ENCODE peak calls at places on chromosomes 7 and 10, in seven cellular contexts. V is neural progenitor cell; T is heart left ventricle; H is Calu3; P is IMR-90; Y is central memory CD4-positive, alpha-beta T cell; B is cardiac fibroblast. S is an unnamed sample.

GRCh38 chr7:159205833-159206232 is 61.2 kb upstream of the VIPR2 start:
- DNase-seq in V (no peak), T (no peak), H (no peak), P (no peak), Y (no peak), B (no peak), S (no peak)

GRCh38 chr7:1101580-1102431 is 13.9 kb downstream of the GPER1 start:
- DNase-seq in V (no peak), T (no peak), H (no peak), P (no peak), Y (no peak), B (no peak), S (no peak)

GRCh38 chr10:23343591-23344225 is 889 bp downstream of the C10orf67 start:
- DNase-seq in V (peak; percentile 89), T (peak; percentile 68), H (peak; percentile 81), P (peak; percentile 30), Y (peak; percentile 18), B (peak; percentile 54), S (peak; percentile 47)

GRCh38 chr10:11448545-11449244 is 162.8 kb downstream of the USP6NL start:
- DNase-seq in V (no peak), T (no peak), H (no peak), P (no peak), Y (no peak), B (no peak), S (no peak)

GRCh38 chr7:38512704-38513103 is 118.5 kb downstream of the AMPH start:
- DNase-seq in V (no peak), T (no peak), H (no peak), P (peak; percentile 29), Y (no peak), B (peak; percentile 19), S (no peak)

GRCh38 chr10:69479241-69479730 is 28.0 kb downstream of the TSPAN15 start:
- DNase-seq in V (no peak), T (peak; percentile 60), H (no peak), P (no peak), Y (no peak), B (no peak), S (no peak)

GRCh38 chr10:35752469-35753450 is 110.7 kb upstream of the FZD8 start:
- DNase-seq in V (no peak), T (peak; percentile 29), H (no peak), P (no peak), Y (no peak), B (peak; percentile 58), S (no peak)

GRCh38 chr10:21950566-21950965 is 53.0 kb downstream of the DNAJC1 start:
- DNase-seq in V (no peak), T (no peak), H (no peak), P (no peak), Y (no peak), B (peak; percentile 64), S (no peak)

GRCh38 chr7:130349911-130350782 is 5.5 kb downstream of the CPA5 start:
- DNase-seq in V (peak; percentile 47), T (no peak), H (no peak), P (peak; percentile 28), Y (no peak), B (no peak), S (no peak)

GRCh38 chr7:122901250-122901649 is 15.0 kb upstream of the CADPS2 start:
- DNase-seq in V (no peak), T (no peak), H (no peak), P (no peak), Y (no peak), B (no peak), S (no peak)

GRCh38 chr7:20199015-20199737 is 18.0 kb downstream of the MACC1 start:
- DNase-seq in V (no peak), T (peak; percentile 45), H (peak; percentile 93), P (peak; percentile 87), Y (no peak), B (peak; percentile 79), S (no peak)

GRCh38 chr7:76254781-76255180 is 47.7 kb upstream of the HSPB1 start:
- DNase-seq in V (no peak), T (no peak), H (no peak), P (no peak), Y (no peak), B (no peak), S (no peak)

GRCh38 chr7:22185559-22185958 is 171.4 kb downstream of the RAPGEF5 start:
- DNase-seq in V (no peak), T (no peak), H (no peak), P (no peak), Y (no peak), B (no peak), S (no peak)

GRCh38 chr10:131211965-131212619 is 99.4 kb downstream of the TCERG1L start:
- DNase-seq in V (no peak), T (no peak), H (no peak), P (no peak), Y (no peak), B (no peak), S (no peak)

GRCh38 chr7:155999631-156000489 is 187.6 kb upstream of the SHH start:
- DNase-seq in V (no peak), T (no peak), H (no peak), P (no peak), Y (no peak), B (no peak), S (peak; percentile 7)

GRCh38 chr7:54788664-54789063 is 29.7 kb upstream of the SEC61G start:
- DNase-seq in V (peak; percentile 68), T (no peak), H (peak; percentile 66), P (peak; percentile 96), Y (no peak), B (peak; percentile 90), S (no peak)

GRCh38 chr7:30921951-30922401 is 10.3 kb downstream of the AQP1 start:
- DNase-seq in V (no peak), T (peak; percentile 29), H (no peak), P (no peak), Y (no peak), B (no peak), S (no peak)

GRCh38 chr7:129771201-129771927 is 159.8 kb downstream of the NRF1 start:
- DNase-seq in V (no peak), T (no peak), H (no peak), P (no peak), Y (no peak), B (no peak), S (no peak)

GRCh38 chr10:131073469-131074060 is 238.0 kb downstream of the TCERG1L start:
- DNase-seq in V (no peak), T (no peak), H (no peak), P (no peak), Y (no peak), B (no peak), S (no peak)

GRCh38 chr7:23277359-23277989 is 21.7 kb upstream of the MALSU1 start:
- DNase-seq in V (peak; percentile 75), T (no peak), H (peak; percentile 78), P (peak; percentile 75), Y (peak; percentile 53), B (peak; percentile 84), S (peak; percentile 21)

GRCh38 chr10:122548699-122549098 is 11.9 kb upstream of the DMBT1 start:
- DNase-seq in V (no peak), T (no peak), H (no peak), P (no peak), Y (no peak), B (no peak), S (no peak)

GRCh38 chr10:44675086-44675874 is 235.9 kb upstream of the TMEM72 start:
- DNase-seq in V (no peak), T (no peak), H (no peak), P (no peak), Y (no peak), B (peak; percentile 66), S (no peak)

S was measured in activated CD4-positive, alpha-beta memory T cell treated with anti-CD3 and anti-CD28 coated beads, Interleukin-2, amount 10 ng/mL, durations not matched to agents 7 days and 5 days.